ENCODE peak calls at places on chromosome 6, in seven cellular contexts. One of them, this sample, is unnamed.

GRCh38 chr6:130655586-130655985 is 171.6 kb upstream of the SMLR1 start:
- DNase-seq in AG08395: peak
- DNase-seq in iPS DF 19.7: no peak
- DNase-seq in stimulated activated CD4-positive, alpha-beta T cell treated with anti-CD3 and anti-CD28 coated beads, Interleukin-12 subunit alpha, Interleukin-12 subunit beta, amount 100 ng/mL, for 48 hours: no peak
- DNase-seq in GM20000: no peak
- DNase-seq in left ventricle myocardium inferior: no peak
- DNase-seq in Daoy: no peak
- DNase-seq in this sample: no peak

GRCh38 chr6:136012198-136012884 is 160.8 kb downstream of the PDE7B start:
- DNase-seq in stimulated activated CD4-positive, alpha-beta T cell treated with anti-CD3 and anti-CD28 coated beads, Interleukin-12 subunit alpha, Interleukin-12 subunit beta, amount 100 ng/mL, for 48 hours: no peak
- DNase-seq in Daoy: peak
- DNase-seq in iPS DF 19.7: no peak
- DNase-seq in GM20000: no peak
- DNase-seq in AG08395: peak
- DNase-seq in left ventricle myocardium inferior: no peak
- DNase-seq in this sample: no peak

GRCh38 chr6:37131960-37132253 is 38.0 kb upstream of the PIM1 start:
- DNase-seq in left ventricle myocardium inferior: no peak
- DNase-seq in iPS DF 19.7: no peak
- DNase-seq in stimulated activated CD4-positive, alpha-beta T cell treated with anti-CD3 and anti-CD28 coated beads, Interleukin-12 subunit alpha, Interleukin-12 subunit beta, amount 100 ng/mL, for 48 hours: no peak
- DNase-seq in GM20000: no peak
- DNase-seq in AG08395: no peak
- DNase-seq in Daoy: no peak
- DNase-seq in this sample: no peak

GRCh38 chr6:80769101-80769500 is 662.6 kb downstream of the BCKDHB start:
- DNase-seq in AG08395: peak
- DNase-seq in left ventricle myocardium inferior: no peak
- DNase-seq in GM20000: no peak
- DNase-seq in Daoy: peak
- DNase-seq in iPS DF 19.7: no peak
- DNase-seq in stimulated activated CD4-positive, alpha-beta T cell treated with anti-CD3 and anti-CD28 coated beads, Interleukin-12 subunit alpha, Interleukin-12 subunit beta, amount 100 ng/mL, for 48 hours: no peak
- DNase-seq in this sample: no peak

GRCh38 chr6:147874322-147874721 is 365.8 kb downstream of the SAMD5 start:
- DNase-seq in iPS DF 19.7: no peak
- DNase-seq in Daoy: no peak
- DNase-seq in GM20000: no peak
- DNase-seq in AG08395: no peak
- DNase-seq in left ventricle myocardium inferior: no peak
- DNase-seq in stimulated activated CD4-positive, alpha-beta T cell treated with anti-CD3 and anti-CD28 coated beads, Interleukin-12 subunit alpha, Interleukin-12 subunit beta, amount 100 ng/mL, for 48 hours: no peak
- DNase-seq in this sample: no peak

GRCh38 chr6:41581381-41581991 is 35.3 kb downstream of the FOXP4 start:
- DNase-seq in left ventricle myocardium inferior: no peak
- DNase-seq in stimulated activated CD4-positive, alpha-beta T cell treated with anti-CD3 and anti-CD28 coated beads, Interleukin-12 subunit alpha, Interleukin-12 subunit beta, amount 100 ng/mL, for 48 hours: no peak
- DNase-seq in GM20000: no peak
- DNase-seq in iPS DF 19.7: no peak
- DNase-seq in Daoy: peak
- DNase-seq in AG08395: peak
- DNase-seq in this sample: no peak

GRCh38 chr6:41964201-41964887 is 22.7 kb upstream of the CCND3 start:
- DNase-seq in left ventricle myocardium inferior: no peak
- DNase-seq in Daoy: no peak
- DNase-seq in AG08395: no peak
- DNase-seq in GM20000: no peak
- DNase-seq in iPS DF 19.7: no peak
- DNase-seq in stimulated activated CD4-positive, alpha-beta T cell treated with anti-CD3 and anti-CD28 coated beads, Interleukin-12 subunit alpha, Interleukin-12 subunit beta, amount 100 ng/mL, for 48 hours: no peak
- DNase-seq in this sample: no peak

GRCh38 chr6:161023316-161023715 is 31.7 kb downstream of the MAP3K4 start:
- DNase-seq in Daoy: no peak
- DNase-seq in AG08395: peak
- DNase-seq in GM20000: no peak
- DNase-seq in iPS DF 19.7: no peak
- DNase-seq in stimulated activated CD4-positive, alpha-beta T cell treated with anti-CD3 and anti-CD28 coated beads, Interleukin-12 subunit alpha, Interleukin-12 subunit beta, amount 100 ng/mL, for 48 hours: no peak
- DNase-seq in left ventricle myocardium inferior: no peak
- DNase-seq in this sample: no peak

GRCh38 chr6:53466257-53466656 is 78.6 kb downstream of the GCLC start:
- DNase-seq in left ventricle myocardium inferior: no peak
- DNase-seq in Daoy: no peak
- DNase-seq in iPS DF 19.7: no peak
- DNase-seq in GM20000: no peak
- DNase-seq in stimulated activated CD4-positive, alpha-beta T cell treated with anti-CD3 and anti-CD28 coated beads, Interleukin-12 subunit alpha, Interleukin-12 subunit beta, amount 100 ng/mL, for 48 hours: no peak
- DNase-seq in AG08395: no peak
- DNase-seq in this sample: no peak

GRCh38 chr6:128438311-128438916 is 82.0 kb downstream of the PTPRK start:
- DNase-seq in GM20000: no peak
- DNase-seq in stimulated activated CD4-positive, alpha-beta T cell treated with anti-CD3 and anti-CD28 coated beads, Interleukin-12 subunit alpha, Interleukin-12 subunit beta, amount 100 ng/mL, for 48 hours: no peak
- DNase-seq in AG08395: no peak
- DNase-seq in left ventricle myocardium inferior: peak
- DNase-seq in Daoy: peak
- DNase-seq in iPS DF 19.7: no peak
- DNase-seq in this sample: no peak

GRCh38 chr6:71326611-71327010 is 38.0 kb downstream of the OGFRL1 start:
- DNase-seq in left ventricle myocardium inferior: no peak
- DNase-seq in Daoy: no peak
- DNase-seq in GM20000: no peak
- DNase-seq in iPS DF 19.7: no peak
- DNase-seq in AG08395: no peak
- DNase-seq in stimulated activated CD4-positive, alpha-beta T cell treated with anti-CD3 and anti-CD28 coated beads, Interleukin-12 subunit alpha, Interleukin-12 subunit beta, amount 100 ng/mL, for 48 hours: no peak
- DNase-seq in this sample: no peak

GRCh38 chr6:36743032-36743431 is 45.4 kb downstream of the RAB44 start:
- DNase-seq in left ventricle myocardium inferior: no peak
- DNase-seq in stimulated activated CD4-positive, alpha-beta T cell treated with anti-CD3 and anti-CD28 coated beads, Interleukin-12 subunit alpha, Interleukin-12 subunit beta, amount 100 ng/mL, for 48 hours: no peak
- DNase-seq in iPS DF 19.7: no peak
- DNase-seq in AG08395: no peak
- DNase-seq in Daoy: no peak
- DNase-seq in GM20000: no peak
- DNase-seq in this sample: no peak

GRCh38 chr6:133817460-133818047 is 71.4 kb upstream of the TCF21 start:
- DNase-seq in Daoy: peak
- DNase-seq in GM20000: peak
- DNase-seq in AG08395: no peak
- DNase-seq in iPS DF 19.7: no peak
- DNase-seq in left ventricle myocardium inferior: no peak
- DNase-seq in stimulated activated CD4-positive, alpha-beta T cell treated with anti-CD3 and anti-CD28 coated beads, Interleukin-12 subunit alpha, Interleukin-12 subunit beta, amount 100 ng/mL, for 48 hours: peak
- DNase-seq in this sample: no peak

GRCh38 chr6:135141728-135142127 is 39.4 kb upstream of the MYB start:
- DNase-seq in stimulated activated CD4-positive, alpha-beta T cell treated with anti-CD3 and anti-CD28 coated beads, Interleukin-12 subunit alpha, Interleukin-12 subunit beta, amount 100 ng/mL, for 48 hours: no peak
- DNase-seq in Daoy: no peak
- DNase-seq in GM20000: no peak
- DNase-seq in iPS DF 19.7: no peak
- DNase-seq in left ventricle myocardium inferior: no peak
- DNase-seq in AG08395: no peak
- DNase-seq in this sample: no peak

GRCh38 chr6:55250400-55250799 is 76.1 kb downstream of the HCRTR2 start:
- DNase-seq in GM20000: no peak
- DNase-seq in Daoy: no peak
- DNase-seq in stimulated activated CD4-positive, alpha-beta T cell treated with anti-CD3 and anti-CD28 coated beads, Interleukin-12 subunit alpha, Interleukin-12 subunit beta, amount 100 ng/mL, for 48 hours: no peak
- DNase-seq in iPS DF 19.7: peak
- DNase-seq in left ventricle myocardium inferior: no peak
- DNase-seq in AG08395: no peak
- DNase-seq in this sample: no peak

GRCh38 chr6:95923518-95923917 is 92.3 kb upstream of the FUT9 start:
- DNase-seq in stimulated activated CD4-positive, alpha-beta T cell treated with anti-CD3 and anti-CD28 coated beads, Interleukin-12 subunit alpha, Interleukin-12 subunit beta, amount 100 ng/mL, for 48 hours: no peak
- DNase-seq in iPS DF 19.7: no peak
- DNase-seq in Daoy: no peak
- DNase-seq in AG08395: no peak
- DNase-seq in left ventricle myocardium inferior: no peak
- DNase-seq in GM20000: peak
- DNase-seq in this sample: no peak

GRCh38 chr6:3782876-3783832 is 31.6 kb upstream of the PXDC1 start:
- DNase-seq in stimulated activated CD4-positive, alpha-beta T cell treated with anti-CD3 and anti-CD28 coated beads, Interleukin-12 subunit alpha, Interleukin-12 subunit beta, amount 100 ng/mL, for 48 hours: no peak
- DNase-seq in Daoy: peak
- DNase-seq in GM20000: no peak
- DNase-seq in iPS DF 19.7: no peak
- DNase-seq in AG08395: peak
- DNase-seq in left ventricle myocardium inferior: no peak
- DNase-seq in this sample: no peak

GRCh38 chr6:155495011-155495768 is 39.6 kb upstream of the NOX3 start:
- DNase-seq in iPS DF 19.7: peak
- DNase-seq in left ventricle myocardium inferior: peak
- DNase-seq in stimulated activated CD4-positive, alpha-beta T cell treated with anti-CD3 and anti-CD28 coated beads, Interleukin-12 subunit alpha, Interleukin-12 subunit beta, amount 100 ng/mL, for 48 hours: no peak
- DNase-seq in GM20000: no peak
- DNase-seq in Daoy: peak
- DNase-seq in AG08395: peak
- DNase-seq in this sample: no peak

GRCh38 chr6:109053285-109053684 is 41.4 kb downstream of the SESN1 start:
- DNase-seq in stimulated activated CD4-positive, alpha-beta T cell treated with anti-CD3 and anti-CD28 coated beads, Interleukin-12 subunit alpha, Interleukin-12 subunit beta, amount 100 ng/mL, for 48 hours: no peak
- DNase-seq in GM20000: no peak
- DNase-seq in AG08395: no peak
- DNase-seq in left ventricle myocardium inferior: no peak
- DNase-seq in iPS DF 19.7: no peak
- DNase-seq in Daoy: no peak
- DNase-seq in this sample: no peak

GRCh38 chr6:157684620-157685299 is 138.3 kb upstream of the SNX9 start:
- DNase-seq in AG08395: no peak
- DNase-seq in Daoy: no peak
- DNase-seq in stimulated activated CD4-positive, alpha-beta T cell treated with anti-CD3 and anti-CD28 coated beads, Interleukin-12 subunit alpha, Interleukin-12 subunit beta, amount 100 ng/mL, for 48 hours: no peak
- DNase-seq in GM20000: no peak
- DNase-seq in iPS DF 19.7: no peak
- DNase-seq in left ventricle myocardium inferior: no peak
- DNase-seq in this sample: no peak

GRCh38 chr6:11921017-11921438 is 91.1 kb upstream of the HIVEP1 start:
- DNase-seq in left ventricle myocardium inferior: peak
- DNase-seq in Daoy: peak
- DNase-seq in GM20000: no peak
- DNase-seq in stimulated activated CD4-positive, alpha-beta T cell treated with anti-CD3 and anti-CD28 coated beads, Interleukin-12 subunit alpha, Interleukin-12 subunit beta, amount 100 ng/mL, for 48 hours: no peak
- DNase-seq in iPS DF 19.7: no peak
- DNase-seq in AG08395: peak
- DNase-seq in this sample: no peak